ENCODE peak calls at places on chromosomes 1 and 21, in five cellular contexts. M is sigmoid colon, N is IMR-90, V is testis, J is heart left ventricle. Z is an unnamed sample. For H3K4me1, the result is how much of the 10 kb centered on the place peaks cover.

GRCh38 chr1:198088360-198089071 is 68.3 kb upstream of the NEK7 start:
- DNase-seq in M (no peak), N (peak), V (no peak), J (no peak), Z (no peak)

GRCh38 chr21:34938079-34938764 is 110.9 kb downstream of the RUNX1 start:
- DNase-seq in M (no peak), N (peak), V (no peak), J (no peak), Z (no peak)

GRCh38 chr1:7313081-7313546 is 458.0 kb upstream of the VAMP3 start:
- DNase-seq in M (no peak), N (peak), V (no peak), J (no peak), Z (no peak)

GRCh38 chr1:46556822-46557221 is 5.4 kb upstream of the KNCN start:
- DNase-seq in M (no peak), N (peak), V (no peak), J (no peak), Z (no peak)

GRCh38 chr1:43503534-43503933 is 27.1 kb upstream of the PTPRF start:
- DNase-seq in M (no peak), N (no peak), V (no peak), J (peak), Z (no peak)

GRCh38 chr1:26693557-26694184 is 2.1 kb upstream of the ARID1A start:
- DNase-seq in M (no peak), N (no peak), V (no peak), J (no peak), Z (no peak)

GRCh38 chr1:1374068-1374860 is 743 bp downstream of the AURKAIP1 start:
- DNase-seq in M (no peak), N (no peak), V (no peak), J (peak), Z (peak)

GRCh38 chr1:238485062-238485905 is 594.6 kb upstream of the ZP4 start:
- DNase-seq in M (no peak), N (peak), V (peak), J (no peak), Z (peak)

GRCh38 chr21:14768042-14768441 is 221.9 kb upstream of the SAMSN1 start:
- DNase-seq in M (no peak), N (no peak), V (no peak), J (no peak), Z (no peak)

GRCh38 chr1:183881387-183882084 is 76.6 kb downstream of the RGL1 start:
- DNase-seq in M (no peak), N (peak), V (peak), J (peak), Z (no peak)

GRCh38 chr1:206032356-206033140 is 8.9 kb upstream of the CTSE start:
- DNase-seq in M (no peak), N (no peak), V (no peak), J (no peak), Z (no peak)

GRCh38 chr21:44547656-44548331 is 3.5 kb downstream of the KRTAP10-2 start:
- DNase-seq in M (no peak), N (no peak), V (no peak), J (no peak), Z (no peak)

GRCh38 chr1:206505702-206506375 is 1.5 kb upstream of the RASSF5 start:
- DNase-seq in M (no peak), N (peak), V (no peak), J (no peak), Z (no peak)

GRCh38 chr1:218585565-218586184 is 240.5 kb downstream of the TGFB2 start:
- DNase-seq in M (no peak), N (peak), V (no peak), J (peak), Z (no peak)

GRCh38 chr1:64182207-64182606 is 21.2 kb upstream of the UBE2U start:
- DNase-seq in M (no peak), N (no peak), V (no peak), J (no peak), Z (no peak)

GRCh38 chr1:54851928-54852524 is 35.0 kb downstream of the DHCR24 start:
- DNase-seq in M (no peak), N (no peak), V (no peak), J (no peak), Z (no peak)

GRCh38 chr1:19354531-19354981 is 42.4 kb downstream of the SLC66A1 start:
- DNase-seq in M (no peak), N (no peak), V (no peak), J (no peak), Z (no peak)

GRCh38 chr1:50373532-50373931 is 49.7 kb downstream of the DMRTA2 start:
- DNase-seq in M (no peak), N (no peak), V (no peak), J (no peak), Z (no peak)

GRCh38 chr21:29024474-29025327 is at the start of gene USP16:
- DNase-seq in M (peak), N (peak), V (peak), J (peak), Z (peak)
- TF ChIP-seq POLR2A in M (peak), N (peak), V (no peak), J (no peak), Z (peak)

DNA sequence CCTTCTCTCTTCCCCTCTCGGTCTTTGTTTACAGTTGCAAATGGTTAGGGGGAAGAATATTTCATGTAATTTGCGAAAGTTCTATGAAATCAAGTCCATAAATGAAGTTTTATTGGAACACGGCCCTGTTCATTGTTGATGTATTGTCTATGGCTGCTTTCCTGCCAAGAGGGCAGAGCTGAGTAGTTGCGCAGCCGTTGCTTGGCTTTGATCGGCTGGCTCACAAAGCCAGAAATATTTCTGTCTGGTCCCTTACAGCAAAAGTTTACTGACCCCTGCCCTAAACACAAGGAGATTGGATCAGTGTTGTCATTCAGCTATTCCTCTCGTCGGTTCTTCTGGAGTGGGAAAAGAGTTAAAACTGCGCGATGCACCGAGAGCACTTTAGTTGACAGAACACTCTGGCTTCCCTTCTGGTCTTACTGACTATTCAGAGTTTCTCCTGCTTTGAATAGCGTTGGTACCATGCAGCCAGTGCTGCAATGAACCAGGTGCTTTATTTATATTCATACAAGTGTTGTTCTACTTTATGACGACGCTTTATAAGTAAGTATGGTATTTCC is 831 bp downstream of the ZBTB40 start:
- DNase-seq in M (no peak), N (peak), V (peak), J (no peak), Z (peak)
- H3K4me1 ChIP-seq in M (under half), N (under half), V (under half), J (under half), Z (under half)

GRCh38 chr1:48603222-48603621 is 131.2 kb upstream of the SPATA6 start:
- DNase-seq in M (no peak), N (no peak), V (no peak), J (no peak), Z (no peak)

GRCh38 chr1:48597663-48598062 is 125.7 kb upstream of the SPATA6 start:
- DNase-seq in M (no peak), N (no peak), V (no peak), J (no peak), Z (no peak)

GRCh38 chr1:48600182-48600581 is 128.2 kb upstream of the SPATA6 start:
- DNase-seq in M (no peak), N (no peak), V (no peak), J (no peak), Z (no peak)

DNA sequence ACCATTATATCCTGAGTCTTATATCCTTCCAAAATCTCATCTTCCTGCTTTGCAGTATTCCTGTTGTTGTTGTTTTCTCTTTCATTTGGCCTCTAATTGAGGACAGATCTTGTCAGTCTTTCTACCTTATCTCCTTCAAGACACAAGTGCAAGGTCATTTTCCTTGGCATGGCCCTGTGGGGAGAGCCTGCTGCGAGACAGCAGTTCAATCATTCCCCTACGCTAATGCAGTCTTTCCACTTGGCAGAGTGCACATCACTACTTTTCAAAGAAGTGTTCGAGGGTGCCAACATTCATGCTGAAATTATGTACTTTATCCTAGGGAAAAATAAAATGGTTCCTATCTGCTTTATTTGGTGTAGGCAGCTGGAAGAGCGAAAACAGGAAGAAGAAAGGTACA is 130.3 kb upstream of the SPATA6 start:
- DNase-seq in M (no peak), N (no peak), V (no peak), J (no peak), Z (no peak)
- TF ChIP-seq POLR2A in M (no peak), N (no peak), V (no peak), J (no peak), Z (no peak)

GRCh38 chr21:29231781-29232548 is 66.8 kb upstream of the BACH1 start:
- DNase-seq in M (no peak), N (no peak), V (no peak), J (no peak), Z (no peak)

GRCh38 chr21:29235714-29236197 is 63.0 kb upstream of the BACH1 start:
- DNase-seq in M (no peak), N (no peak), V (no peak), J (no peak), Z (no peak)

GRCh38 chr21:29230541-29231275 is 68.0 kb upstream of the BACH1 start:
- DNase-seq in M (no peak), N (no peak), V (no peak), J (no peak), Z (no peak)

GRCh38 chr21:29233611-29234540 is 64.8 kb upstream of the BACH1 start:
- DNase-seq in M (no peak), N (no peak), V (no peak), J (no peak), Z (no peak)

GRCh38 chr21:29232601-29233541 is 65.9 kb upstream of the BACH1 start:
- DNase-seq in M (no peak), N (peak), V (no peak), J (no peak), Z (no peak)
- H3K4me1 ChIP-seq in M (under half), N (under half), V (under half), J (under half), Z (under half)

DNA sequence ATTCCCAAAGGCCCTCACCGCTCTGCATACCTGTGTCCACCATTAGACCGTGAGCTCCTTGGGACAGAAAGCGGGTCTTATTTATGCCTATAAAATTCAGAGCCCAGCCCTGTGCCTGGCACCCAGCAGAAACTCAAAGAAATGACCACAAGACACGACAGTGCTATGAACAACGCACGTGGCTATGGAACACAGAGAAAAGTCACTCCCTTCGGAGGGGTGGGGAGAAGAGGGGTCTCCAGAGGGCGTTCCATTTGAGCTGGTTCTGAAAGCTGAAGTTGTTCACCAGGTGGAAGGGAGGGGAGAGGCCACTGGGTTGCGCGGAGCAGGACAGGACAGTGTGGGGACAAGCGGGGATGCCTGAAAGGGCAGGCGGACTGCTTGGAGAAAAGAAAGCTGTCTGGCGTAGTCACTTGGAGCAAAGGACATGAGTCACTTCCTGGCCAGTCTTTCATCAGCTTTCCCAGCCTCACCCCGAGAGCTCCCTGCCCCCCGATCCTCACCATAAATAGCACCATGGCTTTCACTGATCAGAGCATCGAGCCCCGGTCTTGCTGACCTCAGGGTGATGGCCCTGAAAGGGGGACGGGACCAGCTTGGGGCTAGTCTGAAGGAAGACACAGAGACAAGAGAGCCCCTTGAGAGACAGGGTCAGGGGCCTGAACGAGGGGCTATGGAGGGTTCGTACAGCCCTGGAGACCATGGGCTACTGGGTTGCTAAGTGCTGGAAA is 28.5 kb downstream of the ECE1 start:
- DNase-seq in M (peak), N (peak), V (peak), J (peak), Z (peak)
- TF ChIP-seq POLR2A in M (no peak), N (peak), V (no peak), J (no peak), Z (peak)

GRCh38 chr1:167431909-167432650 is 86.2 kb downstream of the CD247 start:
- DNase-seq in M (no peak), N (no peak), V (no peak), J (no peak), Z (no peak)

GRCh38 chr1:167435484-167435883 is 82.8 kb downstream of the CD247 start:
- DNase-seq in M (no peak), N (no peak), V (no peak), J (no peak), Z (no peak)

GRCh38 chr1:167432780-167433179 is 85.5 kb downstream of the CD247 start:
- DNase-seq in M (no peak), N (no peak), V (no peak), J (no peak), Z (no peak)

GRCh38 chr1:167433884-167434283 is 84.4 kb downstream of the CD247 start:
- DNase-seq in M (no peak), N (no peak), V (no peak), J (no peak), Z (no peak)

GRCh38 chr1:167434306-167434705 is 84.0 kb downstream of the CD247 start:
- DNase-seq in M (no peak), N (no peak), V (no peak), J (no peak), Z (no peak)
- H3K4me1 ChIP-seq in M (under half), N (under half), V (under half), J (under half), Z (under half)

GRCh38 chr1:244340396-244340795 is 111.3 kb downstream of the ADSS2 start:
- DNase-seq in M (no peak), N (no peak), V (peak), J (no peak), Z (no peak)

GRCh38 chr1:244338996-244339692 is 112.6 kb downstream of the ADSS2 start:
- DNase-seq in M (no peak), N (no peak), V (no peak), J (no peak), Z (no peak)

GRCh38 chr1:244339776-244340175 is 111.9 kb downstream of the ADSS2 start:
- DNase-seq in M (no peak), N (no peak), V (no peak), J (no peak), Z (no peak)

GRCh38 chr1:244344001-244344400 is 107.7 kb downstream of the ADSS2 start:
- DNase-seq in M (no peak), N (no peak), V (no peak), J (no peak), Z (no peak)

DNA sequence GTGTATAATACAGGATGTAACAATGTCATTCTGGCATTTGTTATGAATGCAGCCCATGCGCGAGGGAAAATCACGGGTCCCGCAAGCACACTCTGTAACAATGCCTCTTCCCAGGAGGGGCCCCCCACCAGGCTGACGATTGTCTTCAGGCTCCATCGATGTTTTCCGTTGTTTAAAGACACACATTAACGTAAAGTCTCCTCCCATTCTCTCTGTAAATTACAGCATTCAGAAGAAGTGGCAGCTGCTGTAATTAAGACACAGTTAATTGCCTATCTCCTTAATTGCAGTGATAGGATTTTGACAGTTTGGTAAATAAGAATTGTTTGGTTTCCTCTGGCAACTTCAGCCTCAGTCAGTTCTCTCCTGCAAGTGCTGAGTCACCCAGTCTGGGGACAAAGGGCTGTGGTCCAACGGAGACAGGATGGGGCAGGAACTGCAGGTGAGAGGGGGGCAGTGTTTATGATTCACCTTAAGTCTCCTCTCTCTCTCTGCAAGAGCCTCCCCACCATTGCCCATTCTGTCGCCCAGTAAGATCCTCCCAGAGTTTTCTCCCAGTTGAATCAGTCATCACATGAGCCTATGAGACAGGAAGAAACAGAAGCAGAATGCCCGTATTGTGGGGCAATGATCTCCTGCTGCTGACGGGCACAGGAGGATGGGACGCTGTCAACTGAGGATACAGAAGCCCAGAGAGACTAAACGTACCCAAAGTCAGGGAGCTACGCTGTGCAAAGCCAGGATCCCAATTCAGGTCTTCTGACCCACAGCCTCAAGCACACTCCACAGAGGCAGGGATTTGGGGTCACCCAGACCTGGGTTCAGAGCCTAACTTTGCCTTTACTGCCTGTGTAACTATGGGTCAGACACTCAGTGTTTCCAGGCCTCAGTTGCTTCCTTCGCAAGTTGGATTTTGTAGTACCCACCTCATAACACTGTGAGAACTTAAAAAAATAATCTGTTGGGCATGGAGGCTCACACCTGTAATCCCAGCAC is 110.0 kb downstream of the ADSS2 start:
- DNase-seq in M (no peak), N (no peak), V (peak), J (no peak), Z (no peak)
- TF ChIP-seq POLR2A in M (no peak), N (no peak), V (no peak), J (no peak), Z (no peak)

DNA sequence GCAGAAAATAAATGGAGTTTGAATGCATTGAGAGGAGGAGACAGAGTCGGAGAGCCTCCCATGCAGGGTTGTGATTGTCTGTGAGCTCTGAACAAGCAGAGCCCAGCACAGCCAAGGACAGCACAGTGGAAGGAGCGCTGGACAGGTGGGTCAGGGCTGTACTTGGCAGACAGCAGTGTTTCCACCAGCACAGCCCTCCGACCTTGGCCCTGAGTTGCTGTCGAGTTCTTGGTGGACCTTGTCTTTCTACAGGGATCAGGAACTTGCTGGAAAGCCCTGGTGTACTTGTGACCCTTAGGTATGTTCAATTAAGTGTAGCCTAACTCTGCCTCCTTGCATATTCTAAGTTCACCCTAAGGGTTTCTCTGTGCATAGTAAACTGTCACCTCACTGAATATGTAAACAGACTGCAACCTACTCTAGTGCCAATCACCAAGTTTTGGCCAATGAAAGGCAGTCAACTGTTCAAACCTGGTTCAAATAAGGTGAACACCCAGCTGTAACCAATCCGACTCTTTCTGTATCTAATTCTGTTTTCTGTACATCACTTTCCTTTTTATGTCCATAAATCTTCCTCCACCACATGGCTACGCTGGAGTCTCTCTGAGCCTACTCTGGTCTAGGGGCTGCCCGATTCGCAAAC is 86.6 kb upstream of the SLC25A33 start:
- DNase-seq in M (no peak), N (no peak), V (peak), J (no peak), Z (no peak)
- H3K4me1 ChIP-seq in M (under half), N (under half), V (under half), J (under half), Z (under half)

GRCh38 chr1:228205526-228206436 is 2.1 kb upstream of the OBSCN start:
- DNase-seq in M (no peak), N (no peak), V (no peak), J (no peak), Z (no peak)
- TF ChIP-seq POLR2A in M (no peak), N (no peak), V (no peak), J (no peak), Z (no peak)

GRCh38 chr1:9013824-9014223 is 12.4 kb downstream of the SLC2A7 start:
- DNase-seq in M (no peak), N (no peak), V (no peak), J (no peak), Z (no peak)
- H3K4me1 ChIP-seq in M (under half), N (under half), V (under half), J (under half), Z (under half)